ENCODE peak calls at places on chromosome 14, in five cellular contexts. F is K562, R is H1, M is HepG2, K is GM12878. U is an unnamed sample.

GRCh38 chr14:75888933-75889332 is 92.9 kb downstream of the TGFB3 start:
- DNase-seq in F (no peak), R (no peak), M (no peak), K (no peak), U (no peak)

GRCh38 chr14:29861996-29862395 is 65.7 kb downstream of the PRKD1 start:
- DNase-seq in F (no peak), R (no peak), M (no peak), K (no peak), U (no peak)

GRCh38 chr14:64541261-64541970 is 875 bp downstream of the HSPA2 start:
- DNase-seq in F (no peak), R (no peak), M (no peak), K (no peak), U (peak; percentile 66)

GRCh38 chr14:104290058-104290667 is 151.8 kb downstream of the KIF26A start:
- DNase-seq in F (no peak), R (no peak), M (no peak), K (no peak), U (no peak)

GRCh38 chr14:63276492-63277342 is 42.0 kb downstream of the GPHB5 start:
- DNase-seq in F (peak; percentile 38), R (no peak), M (peak; percentile 17), K (no peak), U (peak; percentile 78)

GRCh38 chr14:95286649-95287048 is 33.1 kb downstream of the CLMN start:
- DNase-seq in F (no peak), R (no peak), M (no peak), K (no peak), U (no peak)

GRCh38 chr14:34423445-34423844 is 38.6 kb downstream of the SPTSSA start:
- DNase-seq in F (no peak), R (no peak), M (no peak), K (no peak), U (no peak)

GRCh38 chr14:74918380-74918779 is 4.7 kb downstream of the RPS6KL1 start:
- DNase-seq in F (no peak), R (no peak), M (no peak), K (no peak), U (no peak)

GRCh38 chr14:75885829-75886228 is 96.0 kb downstream of the TGFB3 start:
- DNase-seq in F (no peak), R (no peak), M (no peak), K (no peak), U (no peak)

GRCh38 chr14:94018308-94018707 is 7.8 kb upstream of the OTUB2 start:
- DNase-seq in F (no peak), R (no peak), M (no peak), K (no peak), U (no peak)

GRCh38 chr14:59254146-59254910 is 65.9 kb downstream of the DAAM1 start:
- DNase-seq in F (no peak), R (no peak), M (no peak), K (no peak), U (no peak)

GRCh38 chr14:72781476-72782181 is 112.3 kb downstream of the DPF3 start:
- DNase-seq in F (no peak), R (no peak), M (peak; percentile 84), K (no peak), U (no peak)

GRCh38 chr14:25032092-25032784 is 17.7 kb downstream of the STXBP6 start:
- DNase-seq in F (no peak), R (no peak), M (peak; percentile 84), K (no peak), U (peak; percentile 65)

GRCh38 chr14:79011091-79011919 is 841.1 kb downstream of the NRXN3 start:
- DNase-seq in F (peak; percentile 63), R (no peak), M (peak; percentile 8), K (no peak), U (peak; percentile 65)

GRCh38 chr14:68783408-68784297 is 9.2 kb downstream of the ZFP36L1 start:
- DNase-seq in F (no peak), R (no peak), M (peak; percentile 94), K (no peak), U (no peak)

GRCh38 chr14:66380143-66380542 is 106.0 kb upstream of the CCDC196 start:
- DNase-seq in F (no peak), R (no peak), M (no peak), K (no peak), U (no peak)

GRCh38 chr14:99524804-99525698 is 43.8 kb downstream of the CCNK start:
- DNase-seq in F (no peak), R (no peak), M (no peak), K (no peak), U (peak; percentile 65)

GRCh38 chr14:100604126-100604501 is 16.9 kb upstream of the BEGAIN start:
- DNase-seq in F (no peak), R (no peak), M (no peak), K (no peak), U (no peak)

GRCh38 chr14:102140027-102140749 is 491 bp downstream of the WDR20 start:
- DNase-seq in F (peak; percentile 51), R (no peak), M (peak; percentile 6), K (no peak), U (peak; percentile 43)

GRCh38 chr14:93892923-93893549 is 34.1 kb upstream of the FAM181A start:
- DNase-seq in F (peak; percentile 58), R (peak; percentile 46), M (peak; percentile 44), K (no peak), U (peak; percentile 84)

GRCh38 chr14:35855886-35856481 is 29.8 kb downstream of the BRMS1L start:
- DNase-seq in F (no peak), R (no peak), M (no peak), K (peak; percentile 85), U (no peak)

GRCh38 chr14:89320381-89321000 is 96.5 kb downstream of the FOXN3 start:
- DNase-seq in F (no peak), R (no peak), M (no peak), K (no peak), U (no peak)

GRCh38 chr14:89315493-89316456 is 101.3 kb downstream of the FOXN3 start:
- DNase-seq in F (no peak), R (no peak), M (no peak), K (no peak), U (no peak)

GRCh38 chr14:89319687-89320086 is 97.3 kb downstream of the FOXN3 start:
- DNase-seq in F (no peak), R (no peak), M (no peak), K (no peak), U (no peak)

GRCh38 chr14:89314274-89314673 is 102.8 kb downstream of the FOXN3 start:
- DNase-seq in F (no peak), R (no peak), M (no peak), K (no peak), U (no peak)

DNA sequence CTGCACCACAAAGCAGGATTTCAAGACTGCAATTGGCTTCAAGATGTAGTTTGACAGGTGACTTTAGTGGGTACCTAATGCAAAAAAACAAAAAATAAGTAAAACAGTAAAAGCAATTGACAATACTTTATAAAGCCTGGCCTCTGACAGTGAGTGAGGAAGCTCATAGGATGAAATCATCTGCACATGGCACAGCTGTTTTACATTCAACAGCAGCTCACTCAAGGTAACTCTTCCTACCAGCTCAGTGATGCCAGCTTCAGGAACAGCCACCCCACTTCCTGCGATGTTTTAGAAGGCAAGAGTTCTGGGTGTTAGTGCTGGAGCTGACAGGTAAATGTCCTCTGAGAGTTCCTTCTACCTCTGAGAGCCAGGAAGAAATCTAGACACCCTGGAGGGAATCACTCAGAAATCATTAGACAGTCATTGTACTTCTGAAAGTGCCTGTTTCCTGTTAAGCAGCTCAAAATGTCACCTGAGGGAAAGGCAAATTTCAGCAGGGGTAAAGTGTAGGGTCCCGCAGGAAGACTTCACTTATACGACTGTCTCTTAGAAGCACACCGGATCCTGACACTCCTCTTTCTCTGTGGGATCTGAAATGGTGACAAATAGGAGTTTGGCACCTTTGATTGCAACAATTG is 99.9 kb downstream of the FOXN3 start:
- DNase-seq in F (no peak), R (no peak), M (no peak), K (no peak), U (no peak)
- TF ChIP-seq CREB1 in F (no peak), R (no peak), M (no peak), K (no peak), U (no peak)

DNA sequence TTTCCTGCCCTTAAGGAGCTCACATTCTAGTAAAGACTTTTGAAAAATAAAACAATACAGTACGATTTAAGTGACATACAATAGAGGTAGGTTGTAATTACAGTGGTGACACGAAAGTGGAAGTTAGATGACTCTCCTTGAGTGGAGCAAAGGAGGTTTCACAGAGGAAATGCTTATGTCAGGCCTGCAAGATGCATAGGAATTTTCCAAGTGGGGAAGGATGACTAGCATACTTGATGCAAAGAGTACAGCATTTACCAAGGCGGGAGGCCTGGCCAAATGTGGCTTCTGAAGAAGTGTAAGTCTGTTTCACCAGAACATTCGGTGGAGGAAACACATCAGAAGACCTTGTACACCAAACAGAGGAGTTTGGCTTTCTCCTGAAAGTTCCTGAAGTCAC is 55.2 kb downstream of the ERO1A start:
- DNase-seq in F (no peak), R (no peak), M (no peak), K (no peak), U (no peak)
- H3K4me2 ChIP-seq in F (no peak overlapping the region), R (no peak overlapping the region), M (no peak overlapping the region), K (no peak overlapping the region), U (no peak overlapping the region)

DNA sequence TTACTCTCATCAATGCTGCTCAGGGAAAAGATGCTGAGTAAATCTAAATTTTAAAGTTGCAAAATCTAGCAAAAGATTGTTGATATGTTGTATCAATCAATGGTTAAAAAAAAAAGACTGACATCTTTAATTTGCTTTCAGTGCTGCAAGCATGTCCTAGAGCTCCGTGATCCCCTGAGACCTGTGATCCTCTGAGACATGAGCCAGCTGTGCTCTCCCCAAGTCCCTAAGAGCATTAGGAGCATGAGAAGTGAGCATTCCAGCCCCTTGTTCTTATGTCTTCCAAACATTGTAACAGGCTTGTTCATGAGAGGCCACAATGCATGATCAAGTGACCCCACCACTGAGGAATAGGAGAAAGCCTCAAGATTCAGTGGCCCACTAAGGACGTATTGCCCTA is 116.6 kb downstream of the DAD1 start:
- DNase-seq in F (no peak), R (no peak), M (no peak), K (no peak), U (no peak)
- TF ChIP-seq CREB1 in F (no peak), R (no peak), M (no peak), K (no peak), U (no peak)

DNA sequence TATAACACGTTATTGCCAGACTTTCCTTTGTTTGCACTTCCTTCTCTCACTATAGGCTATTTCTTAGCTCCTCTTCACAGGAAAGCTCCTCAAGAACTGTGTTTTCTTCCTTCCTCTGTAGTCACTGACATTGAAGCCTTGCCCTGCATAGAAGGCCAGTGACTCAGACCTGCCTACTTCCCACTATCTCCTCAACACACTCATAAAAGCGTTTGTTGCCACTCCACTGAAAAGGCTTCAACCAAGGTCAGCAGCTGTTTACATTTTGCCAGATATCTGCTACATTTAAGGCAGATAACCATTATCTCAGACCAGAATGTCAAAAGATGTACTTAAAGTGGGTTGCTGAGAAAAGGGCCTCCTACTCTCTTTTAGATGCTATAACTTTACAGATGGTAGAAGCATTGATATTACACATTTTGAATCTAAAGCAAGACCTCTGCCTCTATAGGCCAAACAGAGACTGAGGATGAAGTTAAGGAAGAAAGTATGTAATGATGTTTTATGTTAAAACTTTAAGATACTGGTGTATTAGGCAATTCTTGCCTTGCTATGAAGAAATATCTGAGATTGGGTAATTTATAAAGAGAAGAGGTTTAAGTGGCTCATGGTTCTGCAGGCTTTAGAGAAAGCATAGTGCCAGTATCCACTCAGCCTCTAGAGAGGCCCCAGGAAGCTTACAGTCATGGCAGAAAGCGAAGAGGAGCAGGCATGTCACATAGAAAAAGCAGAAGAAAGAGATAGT is 233.3 kb upstream of the FLRT2 start:
- DNase-seq in F (no peak), R (no peak), M (no peak), K (no peak), U (no peak)
- H3K4me2 ChIP-seq in F (no peak overlapping the region), R (no peak overlapping the region), M (no peak overlapping the region), K (no peak overlapping the region), U (no peak overlapping the region)

U was measured in GM23338.